ENCODE peak calls at places on chromosomes 12 and 14, in four cellular contexts. One of them, this sample, is unnamed.
A peak's percentile ranks its signal among the peaks of the same experiment; 100 is the strongest.

GRCh38 chr14:66944872-66945271 is 244.4 kb upstream of the GARIN2 start:
- DNase-seq in cardiac muscle cell: peak; percentile 47
- DNase-seq in CD8-positive, alpha-beta memory T cell: no peak
- DNase-seq in prostate gland: no peak
- DNase-seq in this sample: no peak

GRCh38 chr14:39988939-39989338 is 556.7 kb upstream of the FBXO33 start:
- DNase-seq in CD8-positive, alpha-beta memory T cell: peak; percentile 1
- DNase-seq in cardiac muscle cell: peak; percentile 40
- DNase-seq in prostate gland: no peak
- DNase-seq in this sample: no peak

GRCh38 chr14:86790408-86791364 is 1202.3 kb downstream of the GALC start:
- DNase-seq in cardiac muscle cell: no peak
- DNase-seq in CD8-positive, alpha-beta memory T cell: no peak
- DNase-seq in prostate gland: no peak
- DNase-seq in this sample: no peak

GRCh38 chr14:94722397-94722796 is 47.5 kb downstream of the GSC start:
- DNase-seq in CD8-positive, alpha-beta memory T cell: no peak
- DNase-seq in prostate gland: no peak
- DNase-seq in cardiac muscle cell: no peak
- DNase-seq in this sample: no peak

GRCh38 chr14:30165255-30165654 is 237.6 kb upstream of the PRKD1 start:
- DNase-seq in prostate gland: no peak
- DNase-seq in cardiac muscle cell: no peak
- DNase-seq in CD8-positive, alpha-beta memory T cell: no peak
- DNase-seq in this sample: no peak

GRCh38 chr12:110135012-110135411 is 10.9 kb downstream of the IFT81 start:
- DNase-seq in CD8-positive, alpha-beta memory T cell: no peak
- DNase-seq in cardiac muscle cell: peak; percentile 38
- DNase-seq in prostate gland: no peak
- DNase-seq in this sample: no peak

GRCh38 chr12:107437954-107438353 is 247.6 kb upstream of the PWP1 start:
- DNase-seq in CD8-positive, alpha-beta memory T cell: no peak
- DNase-seq in prostate gland: no peak
- DNase-seq in cardiac muscle cell: no peak
- DNase-seq in this sample: no peak

GRCh38 chr12:95204141-95204866 is 13.0 kb downstream of the FGD6 start:
- DNase-seq in prostate gland: peak; percentile 12
- DNase-seq in cardiac muscle cell: peak; percentile 91
- DNase-seq in CD8-positive, alpha-beta memory T cell: no peak
- DNase-seq in this sample: no peak

GRCh38 chr12:15230751-15231150 is 9.5 kb upstream of the RERG start:
- DNase-seq in prostate gland: no peak
- DNase-seq in CD8-positive, alpha-beta memory T cell: no peak
- DNase-seq in cardiac muscle cell: no peak
- DNase-seq in this sample: no peak

GRCh38 chr14:92676031-92676430 is 72.4 kb downstream of the LGMN start:
- DNase-seq in cardiac muscle cell: no peak
- DNase-seq in prostate gland: no peak
- DNase-seq in CD8-positive, alpha-beta memory T cell: no peak
- DNase-seq in this sample: no peak

GRCh38 chr12:58529897-58530296 is 390.4 kb downstream of the LRIG3 start:
- DNase-seq in prostate gland: no peak
- DNase-seq in CD8-positive, alpha-beta memory T cell: no peak
- DNase-seq in cardiac muscle cell: peak; percentile 92
- DNase-seq in this sample: no peak

GRCh38 chr12:111246477-111247011 is 122.4 kb downstream of the PHETA1 start:
- DNase-seq in cardiac muscle cell: no peak
- DNase-seq in prostate gland: no peak
- DNase-seq in CD8-positive, alpha-beta memory T cell: no peak
- DNase-seq in this sample: no peak

DNA sequence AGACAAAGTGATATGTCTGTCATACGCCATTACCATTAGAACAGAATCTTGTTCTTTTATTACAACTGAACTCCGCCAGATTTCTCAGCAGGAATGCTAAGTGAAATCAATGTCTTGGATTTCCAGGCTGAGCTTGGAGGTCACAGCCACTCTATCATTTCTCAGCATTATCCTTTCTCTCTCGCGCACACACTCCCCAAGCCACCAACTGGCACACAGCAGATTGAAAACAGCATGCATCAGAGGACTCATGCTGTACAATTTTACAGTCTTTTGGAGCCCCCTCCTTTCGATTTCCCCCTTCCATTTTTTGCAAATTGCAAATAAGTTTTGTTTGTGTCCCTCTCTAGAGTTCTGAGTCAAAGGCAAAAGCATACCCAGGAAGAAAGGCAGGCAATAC is 348.5 kb downstream of the SOX5 start:
- DNase-seq in prostate gland: no peak
- DNase-seq in cardiac muscle cell: no peak
- DNase-seq in CD8-positive, alpha-beta memory T cell: no peak
- DNase-seq in this sample: no peak
- H3K27ac ChIP-seq in prostate gland: no peak overlapping the region
- H3K27ac ChIP-seq in cardiac muscle cell: no peak overlapping the region
- H3K27ac ChIP-seq in CD8-positive, alpha-beta memory T cell: no peak overlapping the region
- H3K27ac ChIP-seq in this sample: no peak overlapping the region

GRCh38 chr12:131796754-131797587 is 31.2 kb upstream of the MMP17 start:
- DNase-seq in CD8-positive, alpha-beta memory T cell: no peak
- DNase-seq in cardiac muscle cell: no peak
- DNase-seq in prostate gland: no peak
- DNase-seq in this sample: no peak

GRCh38 chr12:131795688-131796410 is 32.3 kb upstream of the MMP17 start:
- DNase-seq in prostate gland: peak; percentile 42
- DNase-seq in CD8-positive, alpha-beta memory T cell: no peak
- DNase-seq in cardiac muscle cell: no peak
- DNase-seq in this sample: no peak

GRCh38 chr12:131797588-131797934 is 30.6 kb upstream of the MMP17 start:
- DNase-seq in CD8-positive, alpha-beta memory T cell: no peak
- DNase-seq in cardiac muscle cell: no peak
- DNase-seq in prostate gland: no peak
- DNase-seq in this sample: no peak

GRCh38 chr12:131795064-131795463 is 33.1 kb upstream of the MMP17 start:
- DNase-seq in prostate gland: no peak
- DNase-seq in CD8-positive, alpha-beta memory T cell: no peak
- DNase-seq in cardiac muscle cell: no peak
- DNase-seq in this sample: no peak

DNA sequence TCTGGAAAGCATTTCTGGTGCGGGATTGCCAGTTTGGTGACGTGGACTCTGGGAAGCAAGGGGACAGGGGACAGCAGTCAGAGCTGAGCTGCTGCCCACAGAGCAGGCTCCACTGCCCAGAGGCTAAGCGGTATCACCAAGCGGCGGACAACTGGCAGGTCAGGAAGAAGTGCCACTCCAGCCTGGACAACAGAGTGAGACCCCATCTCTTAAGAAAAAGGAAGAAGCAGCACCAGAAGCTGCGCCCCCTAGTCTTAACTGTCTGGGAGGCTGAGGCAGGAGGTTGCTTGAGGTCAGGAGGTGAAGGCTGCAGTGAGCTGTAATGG is 31.8 kb upstream of the MMP17 start:
- DNase-seq in cardiac muscle cell: no peak
- DNase-seq in prostate gland: no peak
- DNase-seq in CD8-positive, alpha-beta memory T cell: no peak
- DNase-seq in this sample: no peak
- H3K27ac ChIP-seq in cardiac muscle cell: no peak overlapping the region
- H3K27ac ChIP-seq in prostate gland: no peak overlapping the region
- H3K27ac ChIP-seq in CD8-positive, alpha-beta memory T cell: no peak overlapping the region
- H3K27ac ChIP-seq in this sample: no peak overlapping the region

GRCh38 chr12:71441350-71441748 is 1.8 kb downstream of the LGR5 start:
- DNase-seq in prostate gland: no peak
- DNase-seq in CD8-positive, alpha-beta memory T cell: no peak
- DNase-seq in cardiac muscle cell: no peak
- DNase-seq in this sample: no peak
- H3K27ac ChIP-seq in prostate gland: no peak overlapping the region
- H3K27ac ChIP-seq in CD8-positive, alpha-beta memory T cell: no peak overlapping the region
- H3K27ac ChIP-seq in cardiac muscle cell: no peak overlapping the region
- H3K27ac ChIP-seq in this sample: peak overlapping the region; percentile 74

DNA sequence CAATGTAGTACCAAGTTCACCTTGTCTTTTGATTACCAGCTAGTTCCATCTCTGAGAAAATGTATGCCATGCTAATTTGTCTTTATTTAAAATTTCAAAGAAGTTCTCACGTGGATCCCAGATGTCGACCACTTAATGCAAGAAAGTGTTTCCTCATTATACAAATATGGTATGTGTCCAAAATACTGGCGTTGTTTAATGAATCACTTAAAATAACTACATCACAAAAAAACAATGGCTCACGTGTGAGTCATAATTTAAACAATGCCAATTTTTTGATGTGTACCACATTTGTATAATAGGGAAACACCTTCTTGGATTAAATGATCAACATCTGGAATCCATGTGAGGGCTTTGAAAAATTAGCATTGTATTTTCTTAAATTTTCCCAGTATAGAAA is 40.8 kb downstream of the DBX2 start:
- DNase-seq in CD8-positive, alpha-beta memory T cell: no peak
- DNase-seq in prostate gland: no peak
- DNase-seq in cardiac muscle cell: peak; percentile 11
- DNase-seq in this sample: no peak
- H3K27ac ChIP-seq in CD8-positive, alpha-beta memory T cell: no peak overlapping the region
- H3K27ac ChIP-seq in prostate gland: no peak overlapping the region
- H3K27ac ChIP-seq in cardiac muscle cell: no peak overlapping the region
- H3K27ac ChIP-seq in this sample: no peak overlapping the region

GRCh38 chr14:24392327-24393098 is 6.3 kb upstream of the NYNRIN start:
- DNase-seq in cardiac muscle cell: peak; percentile 73
- DNase-seq in CD8-positive, alpha-beta memory T cell: no peak
- DNase-seq in prostate gland: no peak
- DNase-seq in this sample: no peak
- H3K27ac ChIP-seq in cardiac muscle cell: no peak overlapping the region
- H3K27ac ChIP-seq in CD8-positive, alpha-beta memory T cell: no peak overlapping the region
- H3K27ac ChIP-seq in prostate gland: peak overlapping the region; percentile 45
- H3K27ac ChIP-seq in this sample: no peak overlapping the region

GRCh38 chr14:74324945-74325361 is 22.2 kb upstream of the ABCD4 start:
- DNase-seq in prostate gland: no peak
- DNase-seq in CD8-positive, alpha-beta memory T cell: no peak
- DNase-seq in cardiac muscle cell: peak; percentile 59
- DNase-seq in this sample: no peak
- H3K27ac ChIP-seq in prostate gland: no peak overlapping the region
- H3K27ac ChIP-seq in CD8-positive, alpha-beta memory T cell: no peak overlapping the region
- H3K27ac ChIP-seq in cardiac muscle cell: no peak overlapping the region
- H3K27ac ChIP-seq in this sample: no peak overlapping the region

DNA sequence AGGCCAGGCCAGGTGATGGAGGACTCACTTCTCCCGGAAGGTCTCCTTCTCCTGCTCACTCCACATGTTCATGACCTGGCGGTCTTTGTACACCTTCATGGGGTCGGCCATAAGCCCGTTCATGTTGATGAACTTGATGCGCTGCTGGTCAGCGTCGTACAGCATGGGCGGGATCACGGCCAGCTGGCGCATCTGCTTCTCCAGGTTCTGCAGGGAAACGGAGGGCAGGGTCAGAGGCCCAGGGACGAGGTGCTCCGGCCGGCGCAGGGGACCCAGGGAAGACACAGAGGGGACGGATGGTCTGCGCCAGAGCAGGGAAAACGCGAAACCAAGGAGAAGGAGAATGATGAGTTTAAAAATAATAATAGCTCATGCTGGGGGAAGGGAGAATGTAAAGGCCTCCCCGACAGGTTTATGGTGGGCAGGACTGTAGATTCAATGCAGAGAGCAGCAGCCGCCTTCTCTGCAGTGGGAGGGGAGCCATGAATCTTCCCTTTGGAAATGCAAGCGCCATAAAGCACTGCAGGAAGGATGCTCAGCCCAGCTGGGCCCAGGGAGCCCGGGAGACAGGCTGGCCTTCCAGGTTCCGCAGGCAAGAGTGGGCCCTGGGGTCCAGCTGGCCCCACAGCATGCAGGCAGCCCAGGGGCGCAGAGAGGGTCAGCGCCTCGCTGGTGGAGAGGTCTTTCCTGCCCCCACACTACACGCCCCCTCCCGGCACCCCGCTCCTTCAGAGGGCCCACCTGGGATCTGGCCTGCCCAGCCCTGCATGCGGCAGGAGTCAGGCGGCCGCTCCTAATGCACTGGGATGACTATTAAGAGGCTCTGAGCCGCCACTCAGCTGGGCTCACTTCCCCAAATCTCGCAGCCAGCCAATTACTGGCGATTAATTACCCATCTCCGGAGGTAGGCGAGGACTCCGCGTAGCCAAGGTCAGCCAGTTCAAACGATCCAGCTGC is 132.0 kb downstream of the RFLNA start:
- DNase-seq in cardiac muscle cell: no peak
- DNase-seq in CD8-positive, alpha-beta memory T cell: no peak
- DNase-seq in prostate gland: no peak
- DNase-seq in this sample: no peak
- H3K27ac ChIP-seq in cardiac muscle cell: peak overlapping the region; percentile 43
- H3K27ac ChIP-seq in CD8-positive, alpha-beta memory T cell: no peak overlapping the region
- H3K27ac ChIP-seq in prostate gland: peak overlapping the region; percentile 34
- H3K27ac ChIP-seq in this sample: no peak overlapping the region

DNA sequence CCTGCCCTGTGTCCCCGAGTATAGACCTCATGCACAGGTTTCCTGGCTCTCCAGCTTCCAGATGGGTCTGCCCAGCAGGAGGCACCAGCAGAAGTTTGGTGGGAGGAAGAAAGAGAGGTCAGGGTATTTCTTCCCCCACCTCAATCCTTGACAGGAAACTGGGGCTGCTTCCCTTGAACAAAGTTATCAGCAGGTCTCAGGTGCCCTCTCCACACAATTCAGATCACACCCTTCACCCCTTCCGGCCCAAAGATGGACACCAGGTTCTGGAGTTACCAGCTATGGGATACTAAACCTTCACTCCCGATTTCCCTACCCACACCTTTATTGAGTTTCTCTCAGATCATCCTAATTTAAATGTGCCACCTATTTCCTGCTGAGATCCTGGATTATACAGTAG is 1.2 kb downstream of the SART3 start:
- DNase-seq in cardiac muscle cell: no peak
- DNase-seq in CD8-positive, alpha-beta memory T cell: no peak
- DNase-seq in prostate gland: no peak
- DNase-seq in this sample: no peak
- H3K27ac ChIP-seq in cardiac muscle cell: no peak overlapping the region
- H3K27ac ChIP-seq in CD8-positive, alpha-beta memory T cell: peak overlapping the region; percentile 93
- H3K27ac ChIP-seq in prostate gland: no peak overlapping the region
- H3K27ac ChIP-seq in this sample: no peak overlapping the region